ENCODE peak calls at places on chromosome 11, in ten cellular contexts. J is colonic mucosa, V is ascending aorta, N is IMR-90, D is GM06990, T is lung, X is AG09319, F is HCT116, U is AG09309, S is body of pancreas. Q is an unnamed sample.

GRCh38 chr11:8811571-8811970 is 99.4 kb upstream of the AKIP1 start:
- DNase-seq in J (no peak), V (no peak), N (peak), D (no peak), T (no peak), X (no peak), F (no peak), U (peak), S (no peak), Q (no peak)

GRCh38 chr11:106961518-106961917 is 56.8 kb downstream of the GUCY1A2 start:
- DNase-seq in J (no peak), V (no peak), N (peak), D (no peak), T (no peak), X (peak), F (no peak), U (peak), S (no peak), Q (no peak)

GRCh38 chr11:100961633-100962032 is 168.0 kb downstream of the PGR start:
- DNase-seq in J (no peak), V (no peak), N (peak), D (no peak), T (no peak), X (no peak), F (no peak), U (no peak), S (no peak), Q (no peak)

GRCh38 chr11:88484873-88485621 is 147.5 kb upstream of the CTSC start:
- DNase-seq in J (peak), V (no peak), N (peak), D (peak), T (no peak), X (no peak), F (peak), U (no peak), S (peak), Q (peak)

GRCh38 chr11:115047631-115048030 is 369.3 kb downstream of the NXPE2 start:
- DNase-seq in J (no peak), V (no peak), N (no peak), D (no peak), T (no peak), X (no peak), F (no peak), U (no peak), S (no peak), Q (no peak)

GRCh38 chr11:1237128-1237580 is 14.3 kb downstream of the MUC5B start:
- DNase-seq in J (peak), V (no peak), N (no peak), D (no peak), T (no peak), X (no peak), F (no peak), U (no peak), S (no peak), Q (peak)

GRCh38 chr11:1290052-1291040 is 19.1 kb downstream of the TOLLIP start:
- DNase-seq in J (no peak), V (peak), N (no peak), D (no peak), T (no peak), X (no peak), F (no peak), U (no peak), S (no peak), Q (no peak)

GRCh38 chr11:32290783-32291182 is 144.6 kb downstream of the WT1 start:
- DNase-seq in J (no peak), V (no peak), N (no peak), D (no peak), T (no peak), X (no peak), F (no peak), U (no peak), S (no peak), Q (no peak)

GRCh38 chr11:57667065-57667714 is 724 bp upstream of the ZDHHC5 start:
- DNase-seq in J (peak), V (peak), N (peak), D (peak), T (peak), X (peak), F (peak), U (peak), S (peak), Q (peak)
- TF ChIP-seq CTCF in J (no peak), V (no peak), N (no peak), D (no peak), T (no peak), X (no peak), F (no peak), U (no peak), S (no peak), Q (no peak)

DNA sequence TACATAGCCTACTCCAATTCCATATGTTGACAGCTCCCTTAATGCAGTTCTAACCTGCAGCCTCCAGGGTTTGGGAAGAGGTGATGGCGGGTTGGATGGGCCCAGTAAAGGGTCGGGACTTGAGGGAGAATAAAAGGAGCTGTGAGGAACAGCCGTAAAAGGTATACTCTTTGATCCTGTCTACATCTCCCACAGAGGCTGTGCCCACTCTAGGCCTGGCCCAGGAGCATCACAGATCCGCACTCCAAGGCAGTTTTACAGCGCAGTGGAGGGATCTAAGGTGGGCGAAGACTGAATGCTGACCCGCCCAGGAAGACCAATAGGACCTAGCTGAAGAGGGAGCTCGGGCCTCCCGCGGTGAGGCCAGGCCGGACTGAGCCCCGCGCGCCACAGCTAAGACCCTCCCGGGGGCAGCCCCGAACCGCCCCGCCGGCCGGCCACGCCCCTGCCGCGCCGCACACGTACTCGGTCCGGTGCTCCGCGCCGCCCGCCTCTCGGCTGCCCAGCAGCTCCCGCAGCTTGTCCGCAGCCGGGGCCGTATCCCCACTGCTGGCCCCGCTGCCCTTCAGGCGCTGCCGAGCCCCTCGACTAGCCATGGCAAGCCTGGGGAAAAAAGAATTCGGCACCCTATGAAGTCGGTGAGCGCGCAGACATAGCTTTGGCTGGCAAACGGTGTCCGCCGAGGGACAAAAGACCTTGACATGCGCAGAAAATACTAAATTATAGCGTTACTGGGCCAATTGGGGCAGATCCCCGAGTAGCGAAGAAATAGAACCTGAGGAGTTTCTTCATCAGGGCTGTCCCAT is at the start of gene ALG9:
- DNase-seq in J (peak), V (peak), N (peak), D (peak), T (peak), X (peak), F (peak), U (peak), S (peak), Q (peak)
- TF ChIP-seq CTCF in J (peak), V (no peak), N (peak), D (no peak), T (no peak), X (peak), F (peak), U (peak), S (no peak), Q (peak)

GRCh38 chr11:15841898-15842297 is 514.4 kb downstream of the SOX6 start:
- DNase-seq in J (no peak), V (no peak), N (no peak), D (no peak), T (no peak), X (no peak), F (no peak), U (no peak), S (no peak), Q (no peak)
- TF ChIP-seq CTCF in J (no peak), V (no peak), N (no peak), D (no peak), T (no peak), X (no peak), F (no peak), U (no peak), S (no peak), Q (no peak)

GRCh38 chr11:65857500-65858353 is at the start of gene CFL1:
- DNase-seq in J (peak), V (peak), N (peak), D (peak), T (peak), X (peak), F (peak), U (peak), S (peak), Q (peak)

GRCh38 chr11:65859812-65860277 is 388 bp upstream of the MUS81 start:
- DNase-seq in J (no peak), V (no peak), N (no peak), D (no peak), T (no peak), X (no peak), F (no peak), U (no peak), S (no peak), Q (peak)

GRCh38 chr11:65860278-65861164 is at the start of gene MUS81:
- DNase-seq in J (peak), V (peak), N (peak), D (peak), T (peak), X (peak), F (peak), U (peak), S (peak), Q (peak)

GRCh38 chr11:65858354-65859133 is 564 bp upstream of the CFL1 start:
- DNase-seq in J (no peak), V (no peak), N (no peak), D (no peak), T (no peak), X (no peak), F (no peak), U (no peak), S (no peak), Q (no peak)

GRCh38 chr11:65859134-65859811 is 960 bp upstream of the MUS81 start:
- DNase-seq in J (peak), V (peak), N (peak), D (peak), T (peak), X (peak), F (peak), U (peak), S (peak), Q (peak)
- TF ChIP-seq CTCF in J (no peak), V (peak), N (no peak), D (no peak), T (no peak), X (no peak), F (no peak), U (no peak), S (no peak), Q (no peak)

DNA sequence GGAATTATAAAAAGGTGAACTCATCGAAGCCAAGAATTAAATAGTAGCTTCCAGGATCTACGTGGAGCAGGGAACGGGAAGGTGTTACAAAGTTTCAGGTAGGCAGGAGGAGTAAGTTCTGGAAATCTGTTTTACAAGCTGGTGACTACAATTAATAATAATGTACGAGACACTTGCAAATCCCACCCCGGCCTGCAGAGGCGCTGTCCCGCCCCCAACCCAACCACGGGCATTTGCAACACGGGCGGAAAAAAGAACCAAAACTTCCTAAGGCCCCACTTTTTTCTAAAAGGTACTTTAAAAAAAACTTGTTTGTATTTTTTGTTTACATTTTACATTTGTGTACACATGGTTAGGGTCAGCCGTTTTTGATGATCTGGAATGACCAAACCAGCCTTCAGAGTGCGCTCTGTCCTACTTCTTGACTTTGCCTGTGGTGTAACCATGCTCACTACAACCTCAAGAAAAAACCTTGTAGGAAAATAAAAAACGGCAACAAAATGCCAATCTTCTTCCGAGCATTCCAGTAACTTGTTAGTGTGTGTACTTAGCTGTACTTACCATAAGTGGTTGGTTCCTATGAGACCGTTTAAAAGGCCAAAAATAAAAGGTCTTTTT is 449.6 kb upstream of the B3GAT1 start:
- DNase-seq in J (no peak), V (no peak), N (no peak), D (no peak), T (no peak), X (no peak), F (no peak), U (no peak), S (no peak), Q (no peak)
- TF ChIP-seq CTCF in J (no peak), V (no peak), N (no peak), D (peak), T (no peak), X (no peak), F (peak), U (no peak), S (no peak), Q (no peak)

DNA sequence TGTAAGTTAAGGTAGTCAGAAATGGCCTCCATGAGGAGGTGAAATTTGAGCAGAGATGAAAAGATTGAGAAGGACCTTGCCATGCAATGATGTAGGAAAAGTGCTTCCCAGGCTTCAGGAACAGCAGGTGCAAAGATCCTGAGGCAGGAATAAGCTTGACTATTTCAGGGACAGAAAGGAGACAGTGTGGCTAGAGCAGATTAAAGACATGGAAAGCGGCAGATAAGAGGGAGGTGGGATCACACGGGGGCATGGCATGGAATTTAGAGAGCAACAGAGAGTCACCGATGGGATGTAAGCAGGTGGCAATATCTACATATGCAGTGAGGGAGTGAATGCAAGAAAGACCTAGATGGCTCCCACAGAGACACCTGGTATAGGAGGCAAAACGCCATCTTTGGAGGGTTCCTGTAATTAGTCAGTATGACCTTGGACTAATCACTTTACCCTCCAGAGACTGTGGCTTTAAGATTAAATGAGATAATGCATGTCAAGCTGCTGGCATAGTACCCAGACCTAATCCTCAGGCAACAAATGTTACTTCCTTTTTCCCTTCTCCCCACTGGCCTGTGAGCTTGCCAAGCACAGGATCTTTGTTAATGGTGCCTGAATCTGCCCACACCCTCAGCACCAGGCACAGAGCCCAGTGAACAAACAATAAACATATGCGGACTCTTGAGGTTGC is 24.6 kb upstream of the ACER3 start:
- DNase-seq in J (peak), V (no peak), N (peak), D (no peak), T (peak), X (peak), F (no peak), U (peak), S (peak), Q (peak)
- TF ChIP-seq CTCF in J (no peak), V (no peak), N (no peak), D (no peak), T (no peak), X (no peak), F (no peak), U (no peak), S (no peak), Q (no peak)

GRCh38 chr11:124551987-124552386 is 8.5 kb upstream of the OR8B12 start:
- DNase-seq in J (no peak), V (no peak), N (no peak), D (no peak), T (no peak), X (no peak), F (no peak), U (no peak), S (no peak), Q (no peak)

GRCh38 chr11:124556828-124557227 is 13.0 kb upstream of the OR8A1 start:
- DNase-seq in J (no peak), V (no peak), N (no peak), D (no peak), T (no peak), X (no peak), F (no peak), U (no peak), S (no peak), Q (no peak)

GRCh38 chr11:124551189-124551588 is 7.7 kb upstream of the OR8B12 start:
- DNase-seq in J (no peak), V (no peak), N (no peak), D (no peak), T (no peak), X (no peak), F (no peak), U (no peak), S (no peak), Q (no peak)
- TF ChIP-seq CTCF in J (no peak), V (no peak), N (no peak), D (no peak), T (no peak), X (no peak), F (peak), U (no peak), S (no peak), Q (no peak)

Q was measured in Calu3.